ENCODE peak calls at places on chromosomes 16 and 17, in six cellular contexts. V, Y, G, P, R and N are unnamed samples. For H3K4me1, the result is how much of the 10 kb centered on the place peaks cover.

GRCh38 chr17:41618341-41619161 is 5.8 kb downstream of the KRT17 start:
- DNase-seq in G (no peak), P (no peak), Y (no peak), V (no peak), R (no peak), N (no peak)

GRCh38 chr16:83143788-83144187 is 517.0 kb downstream of the CDH13 start:
- DNase-seq in P (peak), V (no peak), Y (no peak), R (no peak), G (no peak), N (no peak)

GRCh38 chr16:26645629-26646028 is 421.1 kb upstream of the C16orf82 start:
- DNase-seq in P (no peak), R (no peak), Y (no peak), G (no peak), V (no peak), N (no peak)

GRCh38 chr16:53064179-53064578 is 9.4 kb downstream of the CHD9 start:
- DNase-seq in R (no peak), V (no peak), Y (no peak), P (no peak), G (no peak), N (no peak)

GRCh38 chr17:6666077-6666521 is 14.5 kb downstream of the C17orf100 start:
- DNase-seq in V (peak), R (no peak), P (peak), G (peak), Y (no peak), N (peak)

GRCh38 chr16:75929056-75929455 is 202.8 kb upstream of the CPHXL start:
- DNase-seq in V (no peak), Y (no peak), G (no peak), R (no peak), P (peak), N (no peak)

GRCh38 chr16:10402975-10403374 is 17.1 kb downstream of the ATF7IP2 start:
- DNase-seq in Y (no peak), G (no peak), R (no peak), P (no peak), V (no peak), N (no peak)

GRCh38 chr16:14502932-14503741 is 126.9 kb downstream of the PARN start:
- DNase-seq in Y (no peak), P (peak), G (no peak), R (peak), V (no peak), N (no peak)

GRCh38 chr17:2707721-2708584 is 3.6 kb downstream of the CLUH start:
- DNase-seq in G (peak), R (no peak), Y (no peak), V (no peak), P (no peak), N (no peak)

GRCh38 chr17:74288785-74289184 is 14.8 kb downstream of the DNAI2 start:
- DNase-seq in P (no peak), R (peak), Y (no peak), G (no peak), V (no peak), N (no peak)

GRCh38 chr16:56329887-56330286 is 95.5 kb downstream of the AMFR start:
- DNase-seq in G (no peak), Y (no peak), P (no peak), V (no peak), R (no peak), N (no peak)

GRCh38 chr17:17548044-17548443 is 43.5 kb downstream of the PEMT start:
- DNase-seq in R (no peak), G (no peak), P (no peak), V (no peak), Y (no peak), N (no peak)

GRCh38 chr17:66135896-66136295 is 56.0 kb downstream of the CEP112 start:
- DNase-seq in R (no peak), P (peak), V (no peak), Y (no peak), G (no peak), N (no peak)

GRCh38 chr16:22848451-22848850 is 34.5 kb downstream of the HS3ST2 start:
- DNase-seq in P (no peak), G (no peak), R (no peak), Y (no peak), V (no peak), N (no peak)

GRCh38 chr16:48347191-48347860 is 37.9 kb downstream of the SIAH1 start:
- DNase-seq in G (no peak), Y (no peak), P (no peak), V (no peak), R (no peak), N (no peak)

GRCh38 chr16:79379083-79379482 is 221.5 kb downstream of the MAF start:
- DNase-seq in R (no peak), Y (no peak), P (no peak), V (no peak), G (no peak), N (no peak)

GRCh38 chr17:68196394-68197090 is 51.3 kb upstream of the AMZ2 start:
- DNase-seq in V (no peak), G (no peak), R (no peak), Y (no peak), P (no peak), N (no peak)

GRCh38 chr17:83025636-83026280 is 53.7 kb upstream of the METRNL start:
- DNase-seq in P (no peak), V (no peak), G (peak), R (no peak), Y (no peak), N (no peak)

GRCh38 chr17:52383493-52384100 is 225.1 kb upstream of the CA10 start:
- DNase-seq in V (peak), P (peak), Y (no peak), R (no peak), G (peak), N (peak)

GRCh38 chr16:30567991-30568638 is 3.4 kb downstream of the ZNF688 start:
- DNase-seq in G (no peak), Y (no peak), V (no peak), R (peak), P (peak), N (peak)

GRCh38 chr16:85689950-85690320 is 1.2 kb upstream of the GINS2 start:
- DNase-seq in G (no peak), Y (no peak), V (no peak), P (no peak), R (no peak), N (no peak)

GRCh38 chr17:49191407-49191916 is 18.9 kb downstream of the GNGT2 start:
- DNase-seq in R (no peak), Y (no peak), V (no peak), P (no peak), G (no peak), N (no peak)

GRCh38 chr17:30095507-30096244 is 20.9 kb upstream of the NSRP1 start:
- DNase-seq in Y (no peak), V (peak), P (peak), G (no peak), R (peak), N (no peak)

GRCh38 chr16:83808573-83809014 is 816 bp downstream of the HSBP1 start:
- DNase-seq in G (no peak), R (no peak), Y (no peak), V (no peak), P (no peak), N (no peak)

GRCh38 chr16:72561-73537 is at the start of gene RHBDF1:
- DNase-seq in V (no peak), R (no peak), G (peak), P (peak), Y (no peak), N (peak)
- H3K4me1 ChIP-seq in V (under half), R (under half), G (half or more), P (half or more), Y (half or more), N (under half)

GRCh38 chr17:28720247-28720996 is 637 bp downstream of the RPL23A start:
- DNase-seq in G (no peak), V (no peak), R (no peak), P (no peak), Y (no peak), N (no peak)
- TF ChIP-seq POLR2A in G (no peak), V (no peak), R (peak), P (no peak), Y (no peak), N (no peak)

GRCh38 chr16:58035356-58036170 is 10.0 kb downstream of the MMP15 start:
- DNase-seq in G (peak), Y (no peak), V (no peak), P (no peak), R (no peak), N (no peak)
- H3K4me1 ChIP-seq in G (half or more), Y (under half), V (under half), P (under half), R (under half), N (under half)

GRCh38 chr17:46192484-46193245 is 564 bp downstream of the KANSL1 start:
- DNase-seq in P (peak), Y (no peak), G (peak), V (no peak), R (no peak), N (no peak)
- TF ChIP-seq POLR2A in P (peak), Y (no peak), G (no peak), V (peak), R (peak), N (no peak)

GRCh38 chr16:66481943-66482390 is 54.9 kb downstream of the BEAN1 start:
- DNase-seq in R (no peak), V (no peak), P (no peak), Y (no peak), G (peak), N (no peak)

GRCh38 chr16:66479661-66480264 is 52.7 kb downstream of the BEAN1 start:
- DNase-seq in R (no peak), V (no peak), G (no peak), P (no peak), Y (no peak), N (no peak)

GRCh38 chr16:66481081-66481942 is 54.2 kb downstream of the BEAN1 start:
- DNase-seq in P (no peak), V (no peak), G (no peak), R (no peak), Y (no peak), N (peak)

GRCh38 chr16:66478733-66479511 is 51.8 kb downstream of the BEAN1 start:
- DNase-seq in V (peak), P (peak), Y (no peak), G (peak), R (peak), N (peak)

GRCh38 chr16:66480265-66481080 is 53.4 kb downstream of the BEAN1 start:
- DNase-seq in V (no peak), G (no peak), R (no peak), Y (no peak), P (no peak), N (peak)
- H3K4me1 ChIP-seq in V (under half), G (under half), R (under half), Y (under half), P (under half), N (under half)

GRCh38 chr17:63998721-63999679 is 849 bp downstream of the PRR29 start:
- DNase-seq in V (no peak), Y (no peak), G (no peak), R (no peak), P (no peak), N (no peak)

GRCh38 chr17:63995626-63996025 is 2.5 kb upstream of the PRR29 start:
- DNase-seq in V (no peak), Y (no peak), G (no peak), P (no peak), R (no peak), N (peak)

GRCh38 chr17:63996430-63997182 is 1.5 kb upstream of the PRR29 start:
- DNase-seq in R (no peak), P (no peak), G (no peak), Y (no peak), V (no peak), N (peak)

GRCh38 chr17:63998050-63998720 is at the start of gene PRR29:
- DNase-seq in V (no peak), R (no peak), G (peak), P (peak), Y (no peak), N (peak)

DNA sequence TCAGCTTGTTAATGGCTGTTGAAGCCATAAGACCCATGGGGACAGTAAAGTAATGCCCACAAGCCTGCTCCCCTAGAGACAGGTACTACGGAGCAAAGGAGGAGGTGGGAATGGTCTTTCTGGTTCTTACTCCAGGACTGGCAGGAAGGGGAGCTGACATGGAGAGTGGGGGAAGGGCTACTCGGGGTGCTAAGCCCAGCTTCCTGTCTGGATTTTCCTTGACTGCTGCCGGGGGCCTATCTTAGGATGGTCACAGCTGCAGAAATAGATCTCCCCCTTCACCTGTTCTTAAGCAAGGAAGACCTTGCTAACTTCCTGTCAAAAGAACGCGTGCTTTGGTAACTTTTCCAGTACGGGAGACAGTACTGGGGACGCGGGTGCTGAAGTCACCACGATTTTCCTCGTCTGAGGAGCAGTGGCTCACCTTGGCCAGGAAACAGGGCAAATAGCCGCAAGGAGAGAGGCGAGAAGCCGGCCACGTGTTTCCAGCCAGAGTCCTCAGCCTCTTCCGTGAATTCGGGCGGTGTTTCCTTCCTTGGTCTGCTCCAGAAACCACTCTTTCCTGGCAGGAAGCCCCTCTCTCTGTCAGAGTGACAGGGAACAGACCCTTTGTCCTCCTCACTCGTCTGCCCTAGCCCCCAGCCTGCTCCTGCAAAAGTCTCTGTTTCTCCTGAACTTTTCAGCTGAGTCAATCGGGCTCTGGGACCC is 656 bp upstream of the PRR29 start:
- DNase-seq in G (no peak), P (no peak), V (no peak), R (no peak), Y (no peak), N (no peak)
- TF ChIP-seq POLR2A in G (no peak), P (no peak), V (no peak), R (no peak), Y (no peak), N (no peak)

GRCh38 chr17:38908676-38909181 is 16.7 kb upstream of the LASP1NB start:
- DNase-seq in R (no peak), P (no peak), V (no peak), Y (no peak), G (no peak), N (peak)

GRCh38 chr17:38905375-38905774 is 20.0 kb upstream of the LASP1NB start:
- DNase-seq in R (no peak), V (no peak), P (no peak), G (no peak), Y (no peak), N (no peak)

GRCh38 chr17:38904892-38905291 is 20.5 kb upstream of the LASP1NB start:
- DNase-seq in P (no peak), G (no peak), Y (no peak), V (no peak), R (no peak), N (no peak)

GRCh38 chr17:38907930-38908675 is 17.3 kb upstream of the LASP1NB start:
- DNase-seq in Y (no peak), G (no peak), P (no peak), R (no peak), V (no peak), N (peak)

DNA sequence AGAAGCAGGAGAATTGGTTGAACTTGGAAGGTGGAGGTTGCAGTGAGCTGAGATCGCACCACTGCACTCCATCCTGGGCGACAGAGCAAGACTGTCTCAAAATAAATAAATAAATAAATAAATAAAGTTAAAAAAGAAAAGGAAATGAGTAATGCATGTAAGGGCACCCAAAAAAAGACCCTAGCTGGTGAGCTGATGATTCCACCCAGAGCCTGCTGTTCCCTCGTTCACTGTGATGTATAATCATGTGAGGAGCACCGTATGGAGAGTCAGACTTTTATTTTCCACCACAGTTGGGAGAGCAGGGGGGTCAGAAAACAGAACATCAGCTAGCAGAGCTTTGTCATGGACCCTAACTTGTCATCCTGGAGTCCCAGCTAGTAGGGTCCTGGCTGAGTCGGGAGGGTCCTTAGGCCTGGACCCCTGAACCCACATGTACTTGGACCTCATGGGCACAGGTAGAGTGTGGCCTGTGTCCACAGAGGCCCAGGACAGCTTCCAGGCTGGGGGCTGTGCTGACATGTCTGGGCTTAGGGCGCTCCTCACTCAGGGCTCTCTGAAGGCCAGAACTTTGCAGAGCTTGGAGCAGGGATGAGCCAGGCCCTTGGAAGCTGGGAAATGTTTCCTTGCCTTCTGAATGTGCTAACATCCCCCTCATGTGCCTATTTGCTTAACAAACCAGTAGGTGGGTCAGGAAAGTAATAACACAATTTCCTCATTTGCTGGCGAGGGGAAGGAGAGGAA is 18.8 kb upstream of the LASP1NB start:
- DNase-seq in G (no peak), Y (no peak), R (no peak), P (no peak), V (no peak), N (no peak)
- H3K4me1 ChIP-seq in G (under half), Y (half or more), R (under half), P (under half), V (under half), N (half or more)

DNA sequence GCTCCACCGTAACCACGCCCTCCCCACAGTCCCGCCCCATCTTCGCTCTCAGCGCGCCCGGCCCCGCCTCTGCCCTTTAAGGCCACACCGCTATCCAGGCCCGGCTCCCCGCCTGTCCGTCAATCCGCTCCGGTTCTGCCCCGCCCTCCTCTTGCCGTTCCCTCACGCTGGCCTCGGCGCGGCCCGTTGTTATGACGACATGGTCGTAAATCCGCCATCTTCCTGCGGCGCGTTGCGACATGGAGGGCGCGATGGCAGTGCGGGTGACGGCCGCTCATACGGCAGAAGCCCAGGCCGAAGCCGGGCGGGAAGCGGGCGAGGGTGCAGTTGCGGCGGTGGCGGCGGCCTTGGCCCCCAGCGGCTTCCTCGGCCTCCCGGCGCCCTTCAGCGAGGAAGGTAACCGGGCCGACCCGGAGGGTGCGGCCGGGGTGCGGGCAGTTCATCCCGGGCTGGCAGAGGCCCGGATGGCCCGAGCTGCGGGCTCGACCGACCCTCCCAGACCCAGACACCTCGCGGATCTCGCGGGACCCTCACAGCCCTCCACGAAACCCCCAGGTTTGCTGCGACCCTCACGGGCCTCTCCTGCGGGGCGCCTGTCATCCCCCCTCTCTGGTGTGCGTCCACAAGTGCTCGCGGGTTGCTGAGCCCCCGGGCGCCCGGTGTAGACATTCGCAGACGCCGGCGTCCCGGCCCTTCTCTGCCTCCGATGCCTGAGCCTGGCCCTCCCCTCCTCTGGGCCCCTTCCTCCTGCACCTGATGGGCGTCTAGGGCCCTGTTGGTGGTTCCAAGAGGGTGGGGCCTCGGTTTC is at the start of gene E4F1:
- DNase-seq in G (peak), R (peak), P (peak), V (peak), Y (peak), N (peak)
- TF ChIP-seq POLR2A in G (peak), R (peak), P (peak), V (peak), Y (peak), N (peak)